ENCODE peak calls at places on chromosomes 3 and 15, in six cellular contexts. Z is H9, V is fibroblast of lung, I is HCT116, W is colonic mucosa, C is kidney. B is an unnamed sample. For H3K4me1, the result is how much of the 10 kb centered on the place peaks cover.

GRCh38 chr15:72796210-72796514 is 12.6 kb upstream of the ADPGK start:
- DNase-seq in C (no peak), I (no peak), W (no peak), V (peak), Z (no peak), B (no peak)

GRCh38 chr3:65604863-65605526 is 433.7 kb downstream of the MAGI1 start:
- DNase-seq in W (no peak), I (no peak), Z (no peak), C (no peak), V (peak), B (no peak)

GRCh38 chr15:94327356-94327936 is 96.1 kb downstream of the MCTP2 start:
- DNase-seq in W (no peak), C (no peak), Z (no peak), V (peak), I (peak), B (no peak)

GRCh38 chr3:126212629-126213375 is 32.4 kb upstream of the ALDH1L1 start:
- DNase-seq in V (peak), Z (peak), W (no peak), I (no peak), C (peak), B (peak)

GRCh38 chr3:86793786-86794185 is 197.2 kb downstream of the VGLL3 start:
- DNase-seq in Z (no peak), W (no peak), C (no peak), I (no peak), V (peak), B (no peak)

GRCh38 chr3:173938159-173938558 is 540.6 kb downstream of the NLGN1 start:
- DNase-seq in Z (no peak), C (no peak), I (no peak), W (no peak), V (peak), B (no peak)

GRCh38 chr15:47998523-47999113 is 122.2 kb upstream of the SLC24A5 start:
- DNase-seq in I (no peak), C (no peak), Z (no peak), W (no peak), V (no peak), B (no peak)

GRCh38 chr3:129824926-129825541 is 68.5 kb downstream of the TMCC1 start:
- DNase-seq in Z (peak), C (no peak), W (peak), V (peak), I (peak), B (peak)

GRCh38 chr15:101068961-101069734 is 150.0 kb downstream of the LRRK1 start:
- DNase-seq in C (peak), I (no peak), W (no peak), Z (peak), V (peak), B (peak)

GRCh38 chr3:46894256-46894655 is 16.7 kb downstream of the PTH1R start:
- DNase-seq in V (no peak), W (no peak), C (peak), I (no peak), Z (no peak), B (no peak)

GRCh38 chr15:77034620-77035467 is 36.1 kb downstream of the TSPAN3 start:
- DNase-seq in I (no peak), Z (peak), C (peak), W (peak), V (no peak), B (peak)

GRCh38 chr3:98172621-98173020 is 6.1 kb downstream of the OR5H15 start:
- DNase-seq in I (no peak), Z (no peak), V (no peak), W (no peak), C (no peak), B (no peak)

GRCh38 chr3:71063768-71064287 is 519.7 kb downstream of the FOXP1 start:
- DNase-seq in W (peak), C (no peak), Z (no peak), I (no peak), V (peak), B (peak)

GRCh38 chr3:18580268-18580667 is 155.1 kb upstream of the SATB1 start:
- DNase-seq in I (no peak), V (no peak), Z (no peak), C (no peak), W (peak), B (no peak)

GRCh38 chr15:29613951-29614382 is 208.3 kb downstream of the TJP1 start:
- DNase-seq in I (peak), C (no peak), Z (peak), W (no peak), V (no peak), B (peak)

GRCh38 chr15:78604420-78604819 is 16.4 kb downstream of the CHRNA3 start:
- DNase-seq in Z (no peak), C (no peak), I (no peak), V (no peak), W (no peak), B (no peak)

GRCh38 chr3:192812736-192813383 is 85.5 kb upstream of the FGF12 start:
- DNase-seq in I (peak), V (peak), Z (no peak), C (no peak), W (peak), B (peak)

GRCh38 chr3:56826831-56827722 is 25.3 kb upstream of the ARHGEF3 start:
- DNase-seq in W (no peak), V (peak), I (no peak), Z (no peak), C (no peak), B (no peak)

GRCh38 chr3:52014613-52015012 is 18.9 kb upstream of the RPL29 start:
- DNase-seq in I (peak), V (no peak), W (no peak), C (no peak), Z (peak), B (peak)
- H3K4me1 ChIP-seq in I (under half), V (under half), W (under half), C (under half), Z (under half), B (under half)

GRCh38 chr3:196947860-196948441 is 5.6 kb upstream of the NCBP2 start:
- DNase-seq in W (no peak), I (no peak), V (no peak), Z (no peak), C (no peak), B (no peak)
- H3K9ac ChIP-seq in W (no peak), I (no peak), V (no peak), Z (no peak), C (no peak), B (no peak)

DNA sequence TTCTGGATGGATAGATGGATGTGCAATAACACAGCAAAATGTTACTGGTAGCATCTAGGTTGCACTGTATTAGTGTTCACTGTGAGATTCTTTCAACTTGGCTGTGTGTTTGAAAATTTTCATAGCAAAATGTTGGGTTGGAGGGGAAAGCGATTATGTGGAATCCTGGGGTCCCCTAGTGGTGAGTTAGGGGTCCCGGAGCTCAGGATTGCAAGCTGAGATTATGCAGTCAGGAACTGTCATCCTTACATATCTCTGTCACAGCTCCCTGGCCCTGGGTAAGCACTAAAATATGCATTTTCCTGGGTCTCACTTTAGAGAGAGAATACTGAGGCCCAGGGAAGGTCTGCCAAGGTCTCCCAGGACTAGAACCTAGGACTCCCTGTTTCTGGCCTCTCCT is 77.2 kb downstream of the CEMIP start:
- DNase-seq in V (no peak), W (no peak), Z (no peak), I (no peak), C (no peak), B (peak)
- TF ChIP-seq CTCF in V (peak), W (no peak), Z (peak), I (peak), C (no peak), B (peak)

DNA sequence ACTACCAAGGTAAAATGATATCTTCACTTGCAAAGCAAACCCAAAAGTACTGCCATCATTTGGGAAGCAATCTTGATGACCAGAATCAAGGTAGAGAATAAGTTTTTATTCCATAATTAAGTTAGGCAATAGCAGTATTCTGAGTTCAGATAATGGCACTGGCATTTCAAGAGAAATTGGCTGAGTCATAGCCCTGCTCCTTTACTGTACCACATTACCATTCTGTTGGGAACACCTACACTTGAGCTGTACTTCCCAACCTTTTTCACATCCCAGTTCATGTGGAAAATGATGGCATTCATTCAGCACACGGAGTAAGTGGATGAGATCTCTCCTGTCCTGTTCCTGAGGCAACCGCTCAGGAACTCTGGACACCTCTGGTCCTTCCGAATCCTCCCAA is 311.6 kb upstream of the TPRG1 start:
- DNase-seq in I (no peak), Z (no peak), V (peak), C (no peak), W (no peak), B (no peak)
- H3K4me1 ChIP-seq in I (under half), Z (under half), V (under half), C (under half), W (under half), B (under half)

GRCh38 chr3:133593243-133593642 is 19.8 kb downstream of the CDV3 start:
- DNase-seq in C (no peak), W (no peak), V (no peak), I (no peak), Z (no peak), B (no peak)
- H3K9ac ChIP-seq in C (no peak), W (no peak), V (no peak), I (no peak), Z (no peak), B (no peak)

DNA sequence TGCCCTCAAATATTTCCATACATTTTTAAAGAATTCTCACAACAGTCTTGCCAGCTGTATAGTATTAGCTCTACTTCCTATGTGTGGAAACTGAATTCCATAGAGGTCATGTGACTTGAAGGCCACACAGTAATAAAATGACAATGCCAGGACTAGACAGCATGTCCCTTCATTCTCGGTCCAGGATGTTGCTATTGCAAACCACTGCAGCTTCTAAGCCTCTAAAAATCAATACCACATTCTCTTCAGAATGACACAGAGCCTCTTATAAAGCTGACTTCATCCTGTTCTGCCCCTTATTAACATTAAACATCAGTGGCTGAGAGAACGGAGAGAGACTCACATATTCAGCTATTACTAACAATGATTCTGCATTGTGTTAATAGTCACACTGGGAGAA is 240.3 kb upstream of the PEX5L start:
- DNase-seq in I (no peak), C (no peak), W (no peak), V (peak), Z (no peak), B (no peak)
- TF ChIP-seq CTCF in I (no peak), C (no peak), W (no peak), V (no peak), Z (no peak), B (no peak)

DNA sequence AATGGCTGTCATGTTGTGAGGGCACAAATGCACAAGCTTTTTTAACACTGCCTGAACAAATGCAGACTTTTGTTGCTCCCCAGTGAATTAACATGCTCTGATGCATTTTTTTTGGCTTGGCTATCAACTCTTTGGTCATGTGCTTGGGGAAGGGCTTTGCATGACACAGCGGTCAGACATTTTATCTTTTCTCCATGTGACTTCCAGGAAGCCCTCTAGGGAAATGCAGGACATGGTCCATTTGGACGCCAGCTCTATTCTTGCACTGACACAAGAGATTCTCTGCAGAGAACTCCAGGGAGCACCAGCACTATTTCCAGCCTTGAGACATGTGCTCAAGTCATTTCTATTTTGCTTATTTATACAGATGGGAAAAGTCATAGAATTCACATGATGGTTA is 46.2 kb downstream of the NEK11 start:
- DNase-seq in I (no peak), C (no peak), V (peak), Z (no peak), W (no peak), B (no peak)
- H3K4me1 ChIP-seq in I (under half), C (under half), V (under half), Z (under half), W (under half), B (under half)

GRCh38 chr15:59668571-59668970 is 11.3 kb upstream of the GTF2A2 start:
- DNase-seq in I (no peak), Z (no peak), C (no peak), V (no peak), W (no peak), B (no peak)
- H3K9ac ChIP-seq in I (no peak), Z (no peak), C (no peak), V (no peak), W (no peak), B (no peak)

GRCh38 chr3:152836269-152836668 is 1.3 kb downstream of the P2RY1 start:
- DNase-seq in Z (peak), W (peak), C (no peak), V (no peak), I (no peak), B (no peak)

GRCh38 chr3:152834354-152835310 is at the start of gene P2RY1:
- DNase-seq in W (peak), V (peak), C (peak), I (peak), Z (peak), B (peak)

GRCh38 chr3:152832046-152832445 is 2.9 kb upstream of the P2RY1 start:
- DNase-seq in W (no peak), I (no peak), V (no peak), Z (no peak), C (no peak), B (no peak)

GRCh38 chr3:152833089-152833488 is 1.8 kb upstream of the P2RY1 start:
- DNase-seq in I (no peak), C (no peak), V (no peak), W (no peak), Z (no peak), B (no peak)

GRCh38 chr3:152835311-152836102 is 576 bp downstream of the P2RY1 start:
- DNase-seq in V (peak), W (peak), C (peak), Z (peak), I (no peak), B (peak)
- TF ChIP-seq CTCF in V (peak), W (peak), C (no peak), Z (peak), I (no peak), B (peak)

B was measured in endodermal cell.